ENCODE peak calls at places on chromosomes 13 and 19, in ten cellular contexts. Z is left lung, F is GM23248, W is iPS DF 6.9, P is heart right ventricle, X is body of pancreas, M is uterus, I is left ventricle myocardium inferior, J is thoracic aorta, Q is mucosa of descending colon. H is an unnamed sample.
A peak's percentile ranks its signal among the peaks of the same experiment; 100 is the strongest.

GRCh38 chr19:1355258-1355973 is 28.3 kb upstream of the NDUFS7 start:
- DNase-seq in Z (no peak), F (peak; percentile 53), W (no peak), P (no peak), X (no peak), M (no peak), I (no peak), J (no peak), Q (no peak), H (no peak)

GRCh38 chr13:113452942-113453901 is at the start of gene ADPRHL1:
- DNase-seq in Z (no peak), F (peak; percentile 49), W (no peak), P (peak; percentile 78), X (no peak), M (peak; percentile 11), I (peak; percentile 72), J (no peak), Q (no peak), H (no peak)

GRCh38 chr13:75415720-75416119 is 66.2 kb downstream of the TBC1D4 start:
- DNase-seq in Z (no peak), F (peak; percentile 82), W (no peak), P (no peak), X (no peak), M (no peak), I (no peak), J (no peak), Q (no peak), H (peak; percentile 85)

GRCh38 chr19:8257052-8257443 is 47.9 kb downstream of the CERS4 start:
- DNase-seq in Z (no peak), F (no peak), W (no peak), P (no peak), X (no peak), M (no peak), I (no peak), J (no peak), Q (no peak), H (no peak)

GRCh38 chr13:77516342-77516789 is 19.1 kb upstream of the SCEL start:
- DNase-seq in Z (no peak), F (peak; percentile 87), W (peak; percentile 4), P (no peak), X (no peak), M (no peak), I (no peak), J (no peak), Q (no peak), H (no peak)

GRCh38 chr13:30998548-30999140 is 66.2 kb downstream of the TEX26 start:
- DNase-seq in Z (no peak), F (peak; percentile 55), W (no peak), P (no peak), X (no peak), M (no peak), I (no peak), J (no peak), Q (no peak), H (no peak)

GRCh38 chr13:95676100-95676774 is 702 bp upstream of the DNAJC3 start:
- DNase-seq in Z (peak; percentile 57), F (peak; percentile 63), W (peak; percentile 25), P (peak; percentile 10), X (peak; percentile 49), M (no peak), I (no peak), J (no peak), Q (peak; percentile 40), H (no peak)

GRCh38 chr19:32677657-32678056 is 2.0 kb downstream of the RGS9BP start:
- DNase-seq in Z (no peak), F (no peak), W (no peak), P (no peak), X (no peak), M (no peak), I (no peak), J (no peak), Q (no peak), H (no peak)

GRCh38 chr13:94217370-94217769 is 262.1 kb downstream of the DCT start:
- DNase-seq in Z (no peak), F (peak; percentile 40), W (no peak), P (no peak), X (no peak), M (no peak), I (no peak), J (no peak), Q (no peak), H (no peak)

GRCh38 chr13:27921961-27922910 is 2.4 kb downstream of the PDX1 start:
- DNase-seq in Z (no peak), F (no peak), W (no peak), P (no peak), X (no peak), M (no peak), I (no peak), J (no peak), Q (no peak), H (no peak)

GRCh38 chr19:35673121-35673804 is 6.9 kb downstream of the UPK1A start:
- DNase-seq in Z (peak; percentile 79), F (peak; percentile 73), W (peak; percentile 37), P (no peak), X (peak; percentile 31), M (no peak), I (peak; percentile 33), J (no peak), Q (peak; percentile 41), H (no peak)

GRCh38 chr19:1070931-1071791 is 4.2 kb downstream of the ARHGAP45 start:
- DNase-seq in Z (peak; percentile 80), F (peak; percentile 39), W (no peak), P (no peak), X (no peak), M (no peak), I (no peak), J (no peak), Q (no peak), H (no peak)

GRCh38 chr13:26132756-26133155 is 80.9 kb upstream of the SHISA2 start:
- DNase-seq in Z (no peak), F (peak; percentile 52), W (no peak), P (no peak), X (no peak), M (no peak), I (no peak), J (no peak), Q (no peak), H (peak; percentile 3)

GRCh38 chr13:28376604-28377003 is 118.3 kb downstream of the FLT1 start:
- DNase-seq in Z (no peak), F (no peak), W (no peak), P (no peak), X (no peak), M (no peak), I (no peak), J (no peak), Q (no peak), H (no peak)

GRCh38 chr13:29908411-29908810 is 58.0 kb upstream of the UBL3 start:
- DNase-seq in Z (no peak), F (peak; percentile 96), W (no peak), P (no peak), X (no peak), M (no peak), I (peak; percentile 48), J (no peak), Q (no peak), H (peak; percentile 64)

DNA sequence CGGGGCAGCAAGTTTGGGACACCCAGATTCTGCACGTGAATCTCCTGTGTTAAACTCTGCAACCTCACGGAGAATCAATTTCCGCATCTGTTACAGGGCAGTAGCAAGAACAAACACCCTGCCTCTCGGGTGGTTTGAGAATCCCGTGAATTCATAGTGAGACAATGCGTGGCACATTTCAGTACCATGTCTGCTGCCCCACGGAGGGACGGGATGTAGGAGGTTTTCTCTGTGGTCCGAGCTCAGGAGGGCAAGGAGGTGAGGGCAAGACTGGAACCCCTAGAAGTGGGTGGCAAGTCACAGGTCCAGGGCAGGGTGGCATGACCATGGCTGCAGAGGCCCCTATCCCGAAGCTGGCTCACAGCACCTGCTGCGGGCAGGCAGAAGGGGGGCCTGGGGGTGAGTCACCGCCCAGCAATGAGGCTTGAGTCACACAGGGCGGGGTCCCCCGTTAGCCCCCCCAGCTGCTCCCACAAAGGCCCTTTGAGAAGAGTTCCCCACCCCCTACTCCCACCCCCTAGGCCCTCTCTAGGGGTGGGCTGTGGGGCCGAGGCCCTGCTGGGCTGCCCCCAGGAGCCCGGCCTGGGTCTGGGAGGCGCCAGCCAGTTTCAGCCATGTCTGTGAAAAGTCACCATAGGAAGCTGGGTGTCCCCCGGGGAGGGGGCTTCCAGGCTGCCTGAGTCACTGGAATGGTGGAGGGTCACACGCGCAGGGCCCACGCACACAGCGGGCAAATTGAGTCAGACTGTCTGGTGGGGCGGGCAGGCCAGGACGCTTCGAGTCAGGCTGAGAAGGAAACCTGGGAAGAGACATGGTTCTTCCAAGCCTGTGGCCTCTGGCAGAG is 25.8 kb upstream of the NANOS3 start:
- DNase-seq in Z (peak; percentile 93), F (peak; percentile 96), W (no peak), P (peak; percentile 88), X (peak; percentile 86), M (peak; percentile 95), I (peak; percentile 79), J (peak; percentile 70), Q (peak; percentile 82), H (peak; percentile 83)
- H3K4me3 ChIP-seq in Z (peak overlapping the region; percentile 31), F (peak overlapping the region; percentile 63), W (no peak overlapping the region), P (peak overlapping the region; percentile 47), X (no peak overlapping the region), M (peak overlapping the region; percentile 36), I (peak overlapping the region; percentile 59), J (peak overlapping the region; percentile 64), Q (peak overlapping the region; percentile 15), H (peak overlapping the region; percentile 26)

GRCh38 chr13:80083097-80083429 is 257.9 kb downstream of the SPRY2 start:
- DNase-seq in Z (no peak), F (no peak), W (no peak), P (no peak), X (no peak), M (no peak), I (no peak), J (no peak), Q (no peak), H (no peak)
- H3K4me3 ChIP-seq in Z (no peak overlapping the region), F (peak overlapping the region; percentile 73), W (no peak overlapping the region), P (no peak overlapping the region), X (no peak overlapping the region), M (no peak overlapping the region), I (no peak overlapping the region), J (no peak overlapping the region), Q (no peak overlapping the region), H (no peak overlapping the region)

GRCh38 chr19:2984196-2984490 is 6.8 kb downstream of the TLE6 start:
- DNase-seq in Z (no peak), F (peak; percentile 74), W (no peak), P (no peak), X (no peak), M (no peak), I (no peak), J (peak; percentile 70), Q (no peak), H (no peak)
- H3K4me3 ChIP-seq in Z (peak overlapping the region; percentile 23), F (peak overlapping the region; percentile 57), W (no peak overlapping the region), P (peak overlapping the region; percentile 42), X (no peak overlapping the region), M (peak overlapping the region; percentile 19), I (peak overlapping the region; percentile 55), J (peak overlapping the region; percentile 70), Q (no peak overlapping the region), H (peak overlapping the region; percentile 38)

DNA sequence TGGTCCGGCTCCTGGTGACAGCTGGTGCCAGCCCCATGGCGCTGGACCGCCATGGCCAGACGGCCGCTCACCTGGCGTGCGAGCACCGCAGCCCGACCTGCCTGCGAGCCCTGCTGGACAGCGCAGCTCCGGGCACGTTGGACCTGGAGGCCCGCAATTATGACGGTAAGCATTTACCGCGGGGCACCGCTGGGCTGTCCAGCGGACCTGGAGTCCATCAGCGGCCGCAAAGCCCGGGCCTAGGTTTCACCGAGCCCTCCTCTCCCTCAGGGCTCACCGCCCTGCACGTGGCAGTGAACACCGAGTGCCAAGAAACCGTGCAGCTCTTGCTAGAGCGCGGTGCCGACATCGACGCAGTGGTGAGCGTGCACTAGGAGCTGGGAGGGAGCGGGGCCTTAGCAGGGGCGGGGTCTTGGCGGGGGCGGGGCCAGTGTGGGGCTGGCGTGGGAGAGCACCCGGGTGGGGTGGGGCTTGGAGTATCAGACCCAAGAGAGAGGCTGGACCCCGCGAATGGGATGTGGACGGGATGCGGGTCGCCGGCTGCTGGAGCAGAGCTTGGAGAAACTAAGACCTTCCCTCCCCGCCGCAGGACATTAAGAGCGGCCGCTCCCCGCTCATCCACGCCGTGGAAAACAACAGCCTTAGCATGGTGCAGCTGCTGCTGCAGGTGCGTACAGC is 8.7 kb downstream of the BCL3 start:
- DNase-seq in Z (peak; percentile 78), F (no peak), W (no peak), P (peak; percentile 79), X (peak; percentile 55), M (peak; percentile 73), I (peak; percentile 81), J (peak; percentile 47), Q (peak; percentile 62), H (no peak)
- H3K4me3 ChIP-seq in Z (peak overlapping the region; percentile 39), F (no peak overlapping the region), W (peak overlapping the region; percentile 43), P (peak overlapping the region; percentile 64), X (no peak overlapping the region), M (peak overlapping the region; percentile 35), I (peak overlapping the region; percentile 70), J (peak overlapping the region; percentile 71), Q (no peak overlapping the region), H (peak overlapping the region; percentile 53)

H was measured in skeletal muscle cell.